ENCODE peak calls at places on chromosomes 3 and 15, in nine cellular contexts. A, D, E, J, Y, P, U, C and Q are unnamed samples.
A peak's percentile ranks its signal among the peaks of the same experiment; 100 is the strongest.

GRCh38 chr3:49098910-49099630 is 5.2 kb upstream of the QRICH1 start:
- DNase-seq in A (no peak), D (no peak), E (no peak), J (no peak), Y (no peak), P (no peak), U (no peak), C (no peak), Q (no peak)

GRCh38 chr3:111810909-111811308 is 48.2 kb upstream of the PHLDB2 start:
- DNase-seq in A (no peak), D (no peak), E (no peak), J (no peak), Y (peak; percentile 91), P (peak; percentile 60), U (no peak), C (no peak), Q (no peak)

GRCh38 chr3:122956685-122957455 is 70.7 kb downstream of the SEMA5B start:
- DNase-seq in A (no peak), D (no peak), E (no peak), J (no peak), Y (no peak), P (no peak), U (no peak), C (no peak), Q (peak; percentile 57)

GRCh38 chr3:127831723-127832172 is 9.4 kb upstream of the MGLL start:
- DNase-seq in A (peak; percentile 58), D (no peak), E (peak; percentile 65), J (no peak), Y (peak; percentile 55), P (peak; percentile 67), U (peak; percentile 26), C (peak; percentile 46), Q (peak; percentile 88)

GRCh38 chr3:23035927-23036640 is 167.0 kb upstream of the UBE2E2 start:
- DNase-seq in A (no peak), D (no peak), E (peak; percentile 12), J (no peak), Y (no peak), P (no peak), U (no peak), C (peak; percentile 11), Q (peak; percentile 77)

GRCh38 chr15:60392601-60392985 is 5.2 kb downstream of the ANXA2 start:
- DNase-seq in A (no peak), D (no peak), E (no peak), J (no peak), Y (peak; percentile 79), P (peak; percentile 83), U (no peak), C (no peak), Q (peak; percentile 46)

GRCh38 chr3:87270908-87271727 is 5.3 kb downstream of the POU1F1 start:
- DNase-seq in A (no peak), D (no peak), E (no peak), J (no peak), Y (peak; percentile 11), P (no peak), U (no peak), C (no peak), Q (no peak)

GRCh38 chr15:60643490-60644040 is 164.6 kb upstream of the ICE2 start:
- DNase-seq in A (no peak), D (no peak), E (no peak), J (no peak), Y (no peak), P (no peak), U (no peak), C (no peak), Q (no peak)

GRCh38 chr15:92634046-92634445 is 21.5 kb downstream of the FAM174B start:
- DNase-seq in A (no peak), D (no peak), E (no peak), J (no peak), Y (no peak), P (no peak), U (no peak), C (no peak), Q (peak; percentile 48)

GRCh38 chr3:21954709-21955108 is 203.7 kb upstream of the ZNF385D start:
- DNase-seq in A (no peak), D (no peak), E (no peak), J (no peak), Y (peak; percentile 90), P (peak; percentile 71), U (no peak), C (no peak), Q (no peak)

GRCh38 chr3:142863965-142864924 is 24.6 kb downstream of the PCOLCE2 start:
- DNase-seq in A (no peak), D (no peak), E (no peak), J (no peak), Y (no peak), P (no peak), U (no peak), C (no peak), Q (no peak)

GRCh38 chr15:29596266-29596665 is 226.0 kb downstream of the TJP1 start:
- DNase-seq in A (no peak), D (no peak), E (peak; percentile 2), J (no peak), Y (peak; percentile 22), P (peak; percentile 78), U (no peak), C (no peak), Q (no peak)
- TF ChIP-seq CTCF in A (no peak), D (no peak), E (peak; percentile 66), J (no peak), Y (peak; percentile 56), P (peak; percentile 33), U (no peak), C (no peak), Q (no peak)

GRCh38 chr15:25469377-25469776 is 30.6 kb upstream of the UBE3A start:
- DNase-seq in A (no peak), D (no peak), E (no peak), J (no peak), Y (peak; percentile 19), P (peak; percentile 11), U (no peak), C (no peak), Q (no peak)

GRCh38 chr15:25468611-25469010 is 29.8 kb upstream of the UBE3A start:
- DNase-seq in A (no peak), D (no peak), E (no peak), J (no peak), Y (no peak), P (no peak), U (no peak), C (no peak), Q (no peak)

GRCh38 chr15:25474251-25474650 is 35.4 kb upstream of the UBE3A start:
- DNase-seq in A (no peak), D (no peak), E (no peak), J (no peak), Y (no peak), P (no peak), U (no peak), C (no peak), Q (no peak)

GRCh38 chr15:25465835-25466234 is 27.0 kb upstream of the UBE3A start:
- DNase-seq in A (no peak), D (no peak), E (no peak), J (no peak), Y (no peak), P (no peak), U (no peak), C (no peak), Q (no peak)

DNA sequence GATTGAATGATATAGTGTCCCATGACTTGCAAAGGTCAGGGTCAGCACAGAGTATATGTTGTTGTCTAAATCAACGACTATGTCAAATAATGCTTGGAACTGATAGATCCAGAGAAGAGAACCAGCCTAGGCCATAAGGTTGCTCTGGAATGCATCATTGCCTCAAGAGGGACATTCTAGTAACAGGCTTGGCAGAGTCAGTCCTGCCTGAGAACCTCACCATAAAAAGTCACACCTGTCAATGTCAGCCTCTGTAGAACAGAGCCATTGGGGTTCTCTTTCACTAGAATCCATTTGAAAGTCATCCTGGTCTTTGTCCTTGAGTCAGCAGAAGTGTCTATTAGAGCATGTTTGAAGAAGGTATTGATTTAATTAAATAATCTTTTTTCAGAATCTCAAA is 31.4 kb upstream of the UBE3A start:
- DNase-seq in A (no peak), D (no peak), E (no peak), J (no peak), Y (no peak), P (no peak), U (no peak), C (no peak), Q (no peak)
- TF ChIP-seq CTCF in A (no peak), D (no peak), E (no peak), J (no peak), Y (no peak), P (no peak), U (no peak), C (no peak), Q (no peak)

GRCh38 chr3:130692455-130692854 is 54.2 kb downstream of the PIK3R4 start:
- DNase-seq in A (no peak), D (no peak), E (no peak), J (no peak), Y (no peak), P (no peak), U (no peak), C (no peak), Q (no peak)

GRCh38 chr3:130688677-130689076 is 58.0 kb downstream of the PIK3R4 start:
- DNase-seq in A (no peak), D (no peak), E (no peak), J (no peak), Y (no peak), P (no peak), U (no peak), C (no peak), Q (no peak)

GRCh38 chr3:130688015-130688414 is 58.6 kb downstream of the PIK3R4 start:
- DNase-seq in A (no peak), D (no peak), E (no peak), J (no peak), Y (no peak), P (no peak), U (no peak), C (no peak), Q (no peak)

GRCh38 chr3:130686833-130687232 is 59.8 kb downstream of the PIK3R4 start:
- DNase-seq in A (no peak), D (no peak), E (no peak), J (no peak), Y (no peak), P (no peak), U (no peak), C (no peak), Q (no peak)

GRCh38 chr3:130687327-130687726 is 59.3 kb downstream of the PIK3R4 start:
- DNase-seq in A (no peak), D (no peak), E (no peak), J (no peak), Y (no peak), P (no peak), U (no peak), C (no peak), Q (no peak)
- TF ChIP-seq CTCF in A (no peak), D (no peak), E (no peak), J (no peak), Y (no peak), P (no peak), U (no peak), C (no peak), Q (no peak)

DNA sequence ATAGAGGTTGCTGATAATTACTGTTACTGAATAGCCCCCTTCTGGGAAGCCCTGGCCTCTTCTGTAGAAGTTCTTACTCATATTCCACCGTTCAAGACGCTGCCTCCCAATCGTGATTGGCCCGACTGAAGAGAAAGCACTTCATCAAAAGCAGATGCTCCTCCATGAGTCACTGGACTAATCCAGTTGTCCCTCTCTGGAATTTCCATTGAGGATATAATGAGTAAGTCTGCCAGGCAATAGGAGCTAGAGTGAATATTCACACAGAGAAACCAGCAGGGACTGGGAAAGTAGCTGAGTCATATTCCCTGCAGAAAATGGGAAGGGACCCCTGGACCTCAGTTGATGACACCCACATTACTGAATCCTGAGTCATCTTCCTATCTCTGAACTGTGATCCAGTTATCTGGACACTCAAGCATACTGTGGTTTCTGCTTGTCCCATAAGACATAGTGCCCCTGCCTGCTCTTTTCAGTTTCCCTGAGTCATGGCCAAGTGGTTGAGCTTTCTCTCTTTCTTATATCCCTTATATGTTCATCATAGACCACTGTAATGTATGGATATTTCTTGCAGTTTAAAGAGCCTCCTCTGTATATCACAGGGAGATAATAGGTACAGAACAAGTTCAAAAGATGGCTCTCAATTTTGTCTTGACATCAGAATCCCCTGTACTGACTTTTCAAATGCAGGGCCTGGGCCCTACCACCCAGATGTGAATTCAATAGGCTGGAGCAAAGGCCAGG is 151.2 kb upstream of the CDIN1 start:
- DNase-seq in A (no peak), D (no peak), E (no peak), J (no peak), Y (peak; percentile 99), P (peak; percentile 96), U (no peak), C (no peak), Q (peak; percentile 46)
- TF ChIP-seq CTCF in A (no peak), D (no peak), E (no peak), J (no peak), Y (no peak), P (no peak), U (no peak), C (no peak), Q (no peak)